ENCODE peak calls at places on chromosomes 13 and 19, in eight cellular contexts. F is neural progenitor cell, P is esophagus squamous epithelium, U is Peyer's patch, L is left lung, G is K562, K is tibial nerve, R is upper lobe of right lung. V is an unnamed sample. For H3K4me1, the result is how much of the 10 kb centered on the place peaks cover.

GRCh38 chr13:93045836-93046235 is 180.8 kb upstream of the GPC6 start:
- DNase-seq in L (no peak), P (no peak), K (no peak), U (no peak), G (no peak), R (no peak), F (no peak), V (no peak)

GRCh38 chr19:5436101-5436947 is 18.9 kb upstream of the ZNRF4 start:
- DNase-seq in K (no peak), F (peak), R (no peak), P (no peak), U (no peak), G (peak), L (peak), V (no peak)

GRCh38 chr19:16814526-16815100 is 14.6 kb upstream of the SIN3B start:
- DNase-seq in P (no peak), U (no peak), R (no peak), K (no peak), G (no peak), L (no peak), F (no peak), V (no peak)

GRCh38 chr19:709965-710714 is 1.4 kb downstream of the PALM start:
- DNase-seq in U (no peak), G (no peak), L (no peak), F (peak), K (peak), P (no peak), R (no peak), V (peak)

GRCh38 chr19:6023085-6023682 is 45.2 kb upstream of the RANBP3 start:
- DNase-seq in P (no peak), K (no peak), U (no peak), R (no peak), L (peak), F (no peak), G (no peak), V (no peak)

GRCh38 chr13:74204606-74205312 is 70.6 kb upstream of the KLF12 start:
- DNase-seq in F (no peak), U (no peak), K (no peak), L (no peak), P (no peak), R (no peak), G (no peak), V (no peak)

GRCh38 chr13:97068146-97068545 is 73.9 kb upstream of the OXGR1 start:
- DNase-seq in G (no peak), U (no peak), L (no peak), F (no peak), R (no peak), P (no peak), K (no peak), V (no peak)

GRCh38 chr19:6023936-6024335 is 46.0 kb upstream of the RANBP3 start:
- DNase-seq in F (no peak), K (no peak), R (no peak), G (no peak), U (no peak), L (peak), P (no peak), V (no peak)

GRCh38 chr13:90884066-90884465 is 463.4 kb upstream of the MIR17HG start:
- DNase-seq in F (no peak), K (no peak), P (no peak), L (no peak), R (no peak), G (no peak), U (no peak), V (no peak)

GRCh38 chr19:53977991-53978731 is 13.3 kb upstream of the CACNG6 start:
- DNase-seq in G (peak), P (no peak), R (no peak), F (peak), U (no peak), K (no peak), L (peak), V (peak)

GRCh38 chr13:41639955-41640780 is 182.8 kb downstream of the RGCC start:
- DNase-seq in R (no peak), F (no peak), G (no peak), K (no peak), L (no peak), P (no peak), U (no peak), V (no peak)

GRCh38 chr13:42330991-42331390 is 59.0 kb downstream of the AKAP11 start:
- DNase-seq in R (no peak), G (no peak), K (no peak), F (no peak), L (no peak), P (no peak), U (no peak), V (no peak)

GRCh38 chr13:109989155-109989554 is 202.8 kb upstream of the IRS2 start:
- DNase-seq in K (no peak), G (no peak), F (no peak), L (no peak), U (no peak), P (no peak), R (no peak), V (no peak)

GRCh38 chr13:65468628-65469027 is 1761.5 kb downstream of the PCDH9 start:
- DNase-seq in L (no peak), K (no peak), P (no peak), G (no peak), U (no peak), R (no peak), F (no peak), V (no peak)

GRCh38 chr13:44050450-44051063 is 170.9 kb downstream of the LACC1 start:
- DNase-seq in U (no peak), L (no peak), G (peak), K (no peak), R (no peak), F (no peak), P (no peak), V (no peak)

GRCh38 chr19:38778733-38779132 is 5.4 kb upstream of the LGALS7 start:
- DNase-seq in K (no peak), L (no peak), F (no peak), U (no peak), P (no peak), R (no peak), G (no peak), V (no peak)

GRCh38 chr13:81597101-81597500 is 1256.2 kb upstream of the SPRY2 start:
- DNase-seq in G (no peak), L (no peak), U (no peak), K (no peak), F (no peak), R (no peak), P (no peak), V (no peak)

GRCh38 chr13:40479196-40479845 is 187.1 kb downstream of the FOXO1 start:
- DNase-seq in F (no peak), P (no peak), R (no peak), K (no peak), U (no peak), G (no peak), L (no peak), V (no peak)

GRCh38 chr19:5914946-5915781 is 1.1 kb downstream of the CAPS start:
- DNase-seq in G (no peak), L (no peak), P (no peak), U (no peak), K (no peak), R (peak), F (no peak), V (no peak)

GRCh38 chr19:31253816-31254551 is 95.3 kb downstream of the TSHZ3 start:
- DNase-seq in G (no peak), U (no peak), P (no peak), K (no peak), R (no peak), L (no peak), F (no peak), V (no peak)

GRCh38 chr19:45340232-45340898 is at the start of gene KLC3:
- DNase-seq in F (peak), P (no peak), K (no peak), U (no peak), G (peak), R (peak), L (no peak), V (no peak)
- H3K4me3 ChIP-seq in F (peak), P (peak), K (no peak), U (peak), G (peak), R (peak), L (peak), V (peak)

GRCh38 chr19:49931293-49932040 is 2.2 kb upstream of the NUP62 start:
- DNase-seq in P (no peak), K (no peak), F (no peak), G (no peak), R (no peak), U (no peak), L (no peak), V (no peak)

GRCh38 chr19:49933643-49934042 is 4.3 kb upstream of the NUP62 start:
- DNase-seq in G (no peak), U (no peak), L (no peak), P (no peak), K (no peak), R (no peak), F (no peak), V (no peak)

GRCh38 chr19:49930483-49931011 is 1.2 kb upstream of the NUP62 start:
- DNase-seq in K (no peak), P (no peak), L (no peak), U (no peak), R (no peak), G (peak), F (no peak), V (peak)

GRCh38 chr19:49932041-49932451 is 2.7 kb upstream of the NUP62 start:
- DNase-seq in K (no peak), P (no peak), F (no peak), R (no peak), G (no peak), L (no peak), U (no peak), V (no peak)

GRCh38 chr19:49932731-49933131 is 3.4 kb upstream of the NUP62 start:
- DNase-seq in U (peak), P (no peak), G (no peak), K (no peak), R (no peak), L (no peak), F (no peak), V (no peak)
- H3K27ac ChIP-seq in U (no peak), P (no peak), G (no peak), K (no peak), R (no peak), L (no peak), F (no peak), V (no peak)

GRCh38 chr19:34560229-34560628 is 78.7 kb downstream of the WTIP start:
- DNase-seq in F (no peak), K (no peak), L (no peak), R (no peak), U (no peak), P (no peak), G (no peak), V (no peak)
- H3K4me1 ChIP-seq in F (under half), K (under half), L (under half), R (under half), U (under half), P (under half), G (under half), V (under half)

GRCh38 chr19:18049390-18049789 is 37.3 kb downstream of the IL12RB1 start:
- DNase-seq in G (no peak), K (peak), F (no peak), U (peak), P (no peak), L (peak), R (peak), V (peak)

GRCh38 chr19:18041054-18041453 is 33.1 kb downstream of the ARRDC2 start:
- DNase-seq in P (no peak), R (no peak), F (no peak), L (no peak), G (no peak), K (no peak), U (no peak), V (no peak)

GRCh38 chr19:18044825-18045304 is 36.9 kb downstream of the ARRDC2 start:
- DNase-seq in P (peak), L (peak), U (peak), G (peak), F (peak), K (peak), R (peak), V (peak)

GRCh38 chr19:18046066-18046718 is 38.2 kb downstream of the ARRDC2 start:
- DNase-seq in F (no peak), U (no peak), P (no peak), L (no peak), K (no peak), R (no peak), G (peak), V (no peak)

DNA sequence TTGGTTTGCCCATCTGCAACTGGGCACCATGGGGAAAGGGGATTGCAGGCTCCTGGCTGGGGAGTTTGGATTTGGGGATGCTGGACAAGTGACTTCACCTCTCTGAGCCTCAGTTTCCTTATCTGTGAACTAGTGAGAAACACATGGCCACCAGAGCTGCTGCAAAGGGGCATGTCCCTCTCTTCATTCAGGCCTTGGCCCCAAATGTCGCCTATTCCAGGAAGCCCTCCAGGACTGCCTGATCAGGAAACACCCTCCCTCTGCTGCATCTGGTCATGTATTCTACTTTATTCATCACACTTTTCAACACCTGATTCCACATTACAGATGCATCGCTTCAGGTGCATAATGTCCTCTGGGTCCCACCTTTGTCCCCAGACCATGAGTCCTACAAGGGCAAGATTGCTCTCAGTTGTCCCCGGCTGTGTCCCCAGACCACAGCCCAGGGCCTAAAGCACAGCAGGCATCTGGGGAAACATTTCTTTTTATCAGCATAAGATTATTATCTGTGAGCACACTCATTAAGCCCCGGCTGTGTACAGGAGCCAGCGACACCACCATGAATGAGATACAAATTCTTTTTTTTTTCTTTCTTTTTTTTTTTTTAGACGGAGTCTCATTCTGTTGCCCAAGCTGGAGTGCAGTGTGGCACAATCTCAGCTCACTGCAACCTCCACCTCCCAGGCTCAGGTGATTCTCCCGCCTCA is 37.5 kb downstream of the ARRDC2 start:
- DNase-seq in R (no peak), G (no peak), K (no peak), F (no peak), U (no peak), L (no peak), P (no peak), V (no peak)
- H3K4me3 ChIP-seq in R (peak), G (peak), K (peak), F (no peak), U (peak), L (no peak), P (peak), V (peak)

DNA sequence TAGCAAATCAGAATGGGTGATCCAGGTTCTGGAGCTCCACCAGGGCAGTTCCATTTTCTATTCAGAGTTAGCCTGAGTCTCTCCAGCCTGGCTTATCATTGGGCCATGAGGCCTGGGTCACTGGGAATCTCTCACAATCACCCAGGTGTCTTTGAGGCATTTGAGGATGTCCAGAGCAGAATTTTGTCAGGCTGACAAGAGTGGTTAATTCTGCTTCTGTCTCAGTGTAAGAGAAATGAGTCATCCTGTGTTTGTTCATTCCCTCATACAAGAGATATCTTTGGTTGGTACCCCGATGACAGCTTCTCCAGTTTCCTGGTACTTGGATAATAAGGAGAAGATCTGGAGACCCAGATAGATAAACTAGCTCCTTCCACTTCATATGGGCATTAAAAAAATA is 10.4 kb downstream of the ZNF93 start:
- DNase-seq in L (no peak), K (no peak), G (no peak), F (no peak), R (no peak), P (no peak), U (no peak), V (no peak)
- H3K27ac ChIP-seq in L (no peak), K (no peak), G (no peak), F (no peak), R (no peak), P (no peak), U (no peak), V (no peak)

DNA sequence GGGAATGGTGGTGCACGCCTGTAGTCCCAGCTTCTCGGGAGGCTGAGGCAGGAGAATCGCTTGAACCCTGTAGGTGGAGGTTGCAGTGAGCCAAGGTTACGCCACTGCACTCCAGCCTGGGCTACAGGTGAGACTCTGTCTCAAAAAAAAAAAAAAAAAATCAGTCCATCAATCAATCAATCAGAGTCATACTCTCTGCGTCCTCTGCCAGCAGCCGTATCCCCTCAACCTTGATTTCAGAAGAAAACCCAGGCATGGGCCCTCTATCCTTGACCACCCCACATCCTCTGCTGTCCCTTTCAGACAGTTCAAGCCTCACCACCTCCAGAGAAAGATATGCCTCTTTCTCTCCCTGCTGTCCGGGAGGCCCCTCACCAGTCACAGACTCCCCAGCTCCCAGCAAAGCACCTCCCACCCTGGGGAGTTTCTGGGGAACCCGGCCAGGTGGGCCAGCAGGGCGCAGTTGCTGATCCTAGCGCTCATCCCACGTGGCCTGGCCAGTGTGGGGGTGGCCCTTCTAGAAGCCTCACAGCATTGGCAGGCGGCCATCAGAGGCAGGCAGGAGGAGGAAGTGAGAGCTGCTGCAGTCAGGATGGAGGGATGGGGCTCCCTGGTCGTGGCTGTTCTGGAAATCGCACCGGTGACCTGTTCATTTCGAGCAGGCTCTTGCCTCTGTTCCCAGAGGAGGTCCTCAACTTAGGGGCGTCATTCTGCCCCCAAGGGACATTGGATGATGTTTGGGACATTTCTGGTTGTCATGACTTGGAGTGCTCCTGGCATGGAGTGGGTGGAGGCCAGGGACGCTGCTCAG is 10.2 kb upstream of the JSRP1 start:
- DNase-seq in G (peak), K (peak), R (peak), P (no peak), U (peak), F (no peak), L (peak), V (peak)
- H3K4me1 ChIP-seq in G (under half), K (under half), R (under half), P (under half), U (under half), F (under half), L (half or more), V (under half)

GRCh38 chr19:19636573-19636972 is 6.9 kb downstream of the GMIP start:
- DNase-seq in K (no peak), R (no peak), F (no peak), U (no peak), G (no peak), P (no peak), L (no peak), V (no peak)
- H3K4me3 ChIP-seq in K (no peak), R (no peak), F (no peak), U (no peak), G (no peak), P (no peak), L (no peak), V (no peak)

GRCh38 chr19:32580901-32581703 is at the start of gene PDCD5:
- DNase-seq in U (peak), G (peak), P (peak), K (peak), L (peak), R (peak), F (peak), V (peak)

GRCh38 chr19:32580353-32580900 is 563 bp upstream of the PDCD5 start:
- DNase-seq in L (no peak), F (no peak), G (no peak), K (no peak), P (no peak), R (no peak), U (no peak), V (no peak)

GRCh38 chr19:32576790-32577189 is 4.2 kb upstream of the PDCD5 start:
- DNase-seq in F (no peak), R (no peak), U (no peak), P (no peak), G (no peak), K (no peak), L (no peak), V (no peak)

GRCh38 chr19:32581704-32582164 is 744 bp downstream of the PDCD5 start:
- DNase-seq in P (no peak), U (no peak), L (no peak), K (no peak), F (peak), G (peak), R (no peak), V (peak)
- H3K27ac ChIP-seq in P (peak), U (peak), L (peak), K (peak), F (no peak), G (peak), R (peak), V (peak)

GRCh38 chr19:42281175-42282035 is 12.4 kb downstream of the CIC start:
- DNase-seq in K (peak), P (no peak), G (peak), U (no peak), F (peak), L (peak), R (no peak), V (peak)
- H3K4me1 ChIP-seq in K (under half), P (half or more), G (under half), U (half or more), F (under half), L (half or more), R (half or more), V (under half)